ENCODE peak calls at places on chromosomes 12 and 14, in seven cellular contexts. V, Y, W, Q, H, B and Z are unnamed samples.

GRCh38 chr12:123140675-123141614 is 9.9 kb downstream of the PITPNM2 start:
- DNase-seq in V (no peak), Y (no peak), W (no peak), Q (no peak), H (no peak), B (no peak), Z (no peak)

GRCh38 chr14:91387996-91388395 is 29.6 kb downstream of the CCDC88C start:
- DNase-seq in V (no peak), Y (no peak), W (no peak), Q (no peak), H (no peak), B (no peak), Z (no peak)

GRCh38 chr12:115000038-115000437 is 316.1 kb upstream of the TBX3 start:
- DNase-seq in V (no peak), Y (peak), W (peak), Q (no peak), H (no peak), B (no peak), Z (peak)

GRCh38 chr12:31585271-31585670 is 5.7 kb downstream of the DENND5B start:
- DNase-seq in V (no peak), Y (peak), W (no peak), Q (no peak), H (no peak), B (no peak), Z (no peak)

GRCh38 chr12:122403115-122403770 is 19.2 kb downstream of the CLIP1 start:
- DNase-seq in V (no peak), Y (no peak), W (no peak), Q (no peak), H (no peak), B (no peak), Z (no peak)

GRCh38 chr12:52542157-52542556 is 10.8 kb downstream of the KRT71 start:
- DNase-seq in V (no peak), Y (no peak), W (no peak), Q (no peak), H (no peak), B (no peak), Z (no peak)

GRCh38 chr12:7588703-7589329 is 76.9 kb downstream of the APOBEC1 start:
- DNase-seq in V (peak), Y (peak), W (peak), Q (no peak), H (peak), B (no peak), Z (peak)

GRCh38 chr14:79225815-79226214 is 985.5 kb downstream of the DIO2 start:
- DNase-seq in V (no peak), Y (no peak), W (no peak), Q (no peak), H (no peak), B (no peak), Z (no peak)

GRCh38 chr12:96445743-96446655 is 43.4 kb upstream of the CFAP54 start:
- DNase-seq in V (peak), Y (peak), W (peak), Q (peak), H (peak), B (peak), Z (no peak)

GRCh38 chr12:46387697-46388096 is 15.1 kb upstream of the SLC38A2 start:
- DNase-seq in V (no peak), Y (no peak), W (peak), Q (no peak), H (no peak), B (no peak), Z (no peak)

GRCh38 chr14:71521238-71521637 is 411.0 kb upstream of the RGS6 start:
- DNase-seq in V (no peak), Y (no peak), W (no peak), Q (no peak), H (no peak), B (no peak), Z (peak)

GRCh38 chr12:64461634-64462414 is 9.9 kb downstream of the TBK1 start:
- DNase-seq in V (no peak), Y (peak), W (no peak), Q (peak), H (no peak), B (peak), Z (no peak)

GRCh38 chr14:38039526-38039925 is 168.2 kb upstream of the SSTR1 start:
- DNase-seq in V (no peak), Y (no peak), W (no peak), Q (peak), H (no peak), B (no peak), Z (no peak)

GRCh38 chr14:101559624-101560533 is 1.4 kb upstream of the DIO3 start:
- DNase-seq in V (peak), Y (no peak), W (no peak), Q (no peak), H (no peak), B (no peak), Z (peak)

GRCh38 chr14:101086926-101087325 is 183.4 kb upstream of the RTL1 start:
- DNase-seq in V (no peak), Y (no peak), W (no peak), Q (no peak), H (no peak), B (no peak), Z (no peak)

GRCh38 chr12:64679487-64679983 is 69.2 kb downstream of the RASSF3 start:
- DNase-seq in V (peak), Y (peak), W (no peak), Q (no peak), H (peak), B (no peak), Z (no peak)

GRCh38 chr14:78709795-78710569 is 539.8 kb downstream of the NRXN3 start:
- DNase-seq in V (no peak), Y (no peak), W (no peak), Q (no peak), H (no peak), B (no peak), Z (no peak)

GRCh38 chr12:113899042-113899843 is 66.9 kb downstream of the RBM19 start:
- DNase-seq in V (no peak), Y (no peak), W (no peak), Q (no peak), H (no peak), B (no peak), Z (no peak)

GRCh38 chr12:63944586-63945228 is 100.2 kb downstream of the SRGAP1 start:
- DNase-seq in V (no peak), Y (no peak), W (no peak), Q (no peak), H (no peak), B (no peak), Z (no peak)

GRCh38 chr12:69388371-69388770 is 28.8 kb downstream of the YEATS4 start:
- DNase-seq in V (no peak), Y (peak), W (peak), Q (peak), H (no peak), B (peak), Z (peak)

GRCh38 chr12:26473291-26473690 is 277.9 kb downstream of the SSPN start:
- DNase-seq in V (no peak), Y (peak), W (peak), Q (no peak), H (no peak), B (no peak), Z (no peak)

GRCh38 chr12:51307655-51308593 is 16.1 kb downstream of the BIN2 start:
- DNase-seq in V (no peak), Y (peak), W (no peak), Q (peak), H (no peak), B (peak), Z (peak)

GRCh38 chr14:70358631-70359030 is 852 bp downstream of the COX16 start:
- DNase-seq in V (no peak), Y (peak), W (no peak), Q (no peak), H (no peak), B (no peak), Z (no peak)

GRCh38 chr14:104504172-104504735 is 75.3 kb upstream of the C14orf180 start:
- DNase-seq in V (no peak), Y (no peak), W (no peak), Q (no peak), H (peak), B (no peak), Z (no peak)

GRCh38 chr12:33828326-33828725 is 194.0 kb upstream of the ALG10 start:
- DNase-seq in V (no peak), Y (no peak), W (no peak), Q (no peak), H (no peak), B (no peak), Z (no peak)

DNA sequence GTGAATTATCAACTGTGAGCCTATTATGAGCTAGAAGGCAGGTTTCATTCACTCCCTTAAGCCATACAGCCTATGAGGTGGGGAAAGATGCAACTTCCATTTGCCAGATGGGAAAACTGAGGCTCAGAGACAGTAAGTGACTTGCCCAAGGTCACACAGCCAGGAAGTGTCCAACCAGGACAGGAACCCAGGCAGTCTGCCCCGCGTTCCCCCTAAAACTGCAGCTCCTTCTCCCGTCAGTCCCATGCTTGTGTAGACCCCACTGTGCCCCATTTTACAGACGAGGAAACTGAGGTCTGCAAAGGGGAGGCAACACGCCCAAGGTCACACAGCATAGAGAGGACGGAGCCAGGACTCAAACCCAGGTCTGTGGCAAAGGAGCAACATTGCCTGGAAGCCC is 50.6 kb downstream of the NCOR2 start:
- DNase-seq in V (no peak), Y (no peak), W (no peak), Q (no peak), H (no peak), B (no peak), Z (no peak)
- H3K4me3 ChIP-seq in V (peak), Y (peak), W (no peak), Q (peak), H (no peak), B (peak), Z (no peak)

DNA sequence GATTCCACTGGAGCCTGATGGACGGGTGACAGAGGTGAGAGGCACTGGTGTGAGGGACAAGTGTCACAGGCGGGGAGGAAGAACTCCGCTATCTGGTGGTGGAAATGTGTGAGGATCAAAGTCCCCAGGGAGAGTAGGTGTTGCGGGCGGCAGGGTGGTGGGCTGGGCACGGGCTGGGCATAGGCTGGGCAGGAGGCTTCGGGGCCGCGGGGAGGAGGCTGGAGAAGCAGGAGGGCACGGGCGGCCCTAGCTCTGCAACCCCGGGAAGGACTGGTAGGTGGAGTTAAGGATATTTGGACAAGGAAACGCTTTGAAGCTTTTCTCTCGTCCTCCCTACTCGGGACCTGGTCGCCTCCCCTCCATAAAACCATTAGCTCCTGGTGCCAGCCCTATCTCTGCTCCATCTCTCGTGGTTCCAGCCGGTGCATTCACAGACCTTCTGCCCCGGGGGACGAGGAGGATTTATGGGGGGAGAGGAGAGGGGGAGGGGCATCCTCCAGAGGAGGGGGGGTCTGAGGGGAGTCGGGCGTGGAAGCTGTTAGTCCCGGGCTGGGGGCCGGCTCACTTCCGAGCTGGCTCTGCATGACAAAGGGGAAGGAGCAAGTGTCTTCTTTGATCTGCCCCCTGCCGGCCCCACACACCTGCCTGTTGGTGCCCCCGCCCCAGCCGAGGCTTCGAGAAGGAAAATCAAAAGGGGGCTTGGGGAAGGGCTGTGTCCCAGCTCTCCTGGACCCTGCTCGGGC is 478 bp downstream of the WNT5B start:
- DNase-seq in V (no peak), Y (no peak), W (peak), Q (no peak), H (no peak), B (no peak), Z (peak)
- H3K4me3 ChIP-seq in V (peak), Y (peak), W (peak), Q (peak), H (peak), B (peak), Z (peak)

GRCh38 chr14:51445001-51445390 is 204.9 kb downstream of the TMX1 start:
- DNase-seq in V (no peak), Y (peak), W (no peak), Q (no peak), H (no peak), B (no peak), Z (no peak)

GRCh38 chr14:51448831-51449665 is 202.7 kb upstream of the FRMD6 start:
- DNase-seq in V (no peak), Y (peak), W (no peak), Q (peak), H (no peak), B (peak), Z (no peak)

GRCh38 chr14:51446771-51447170 is 204.9 kb upstream of the FRMD6 start:
- DNase-seq in V (no peak), Y (no peak), W (no peak), Q (no peak), H (no peak), B (no peak), Z (no peak)

GRCh38 chr14:51449666-51450061 is 202.0 kb upstream of the FRMD6 start:
- DNase-seq in V (no peak), Y (no peak), W (no peak), Q (no peak), H (no peak), B (no peak), Z (no peak)

GRCh38 chr14:51447411-51447810 is 204.3 kb upstream of the FRMD6 start:
- DNase-seq in V (no peak), Y (no peak), W (no peak), Q (no peak), H (no peak), B (no peak), Z (no peak)
- H3K4me3 ChIP-seq in V (no peak), Y (no peak), W (no peak), Q (no peak), H (no peak), B (no peak), Z (no peak)

DNA sequence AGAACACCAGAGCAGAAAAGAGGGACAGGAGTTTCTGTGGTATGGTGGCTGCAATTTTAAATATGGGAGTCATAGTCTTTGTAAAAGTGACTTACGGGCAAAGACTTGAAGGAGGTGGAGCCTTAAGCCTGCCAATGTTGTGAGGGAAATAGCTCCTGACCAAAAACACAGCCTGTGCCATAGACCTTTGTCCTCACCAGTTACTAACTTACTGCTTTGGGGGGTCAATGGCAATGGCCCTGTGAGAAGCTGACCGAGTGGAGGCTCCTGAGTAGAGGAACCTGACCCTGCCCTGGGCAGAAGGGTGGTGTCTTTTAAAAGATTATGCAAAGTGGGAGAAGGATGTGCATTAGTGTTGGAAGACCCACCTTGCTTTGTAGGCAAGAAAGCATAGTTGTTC is 3.8 kb downstream of the MTHFD1 start:
- DNase-seq in V (no peak), Y (no peak), W (no peak), Q (no peak), H (no peak), B (no peak), Z (no peak)
- H3K4me3 ChIP-seq in V (no peak), Y (no peak), W (no peak), Q (no peak), H (no peak), B (no peak), Z (no peak)